ENCODE peak calls at places on chromosomes 11 and 22, in ten cellular contexts. E is EH, K is DMS153, F is HFF-Myc, T is fibroblast of pulmonary artery, Z is pulmonary artery endothelial cell, A is mucosa of gallbladder, L is RKO, V is iris pigment epithelial cell, U is sigmoid colon. O is an unnamed sample.
A peak's percentile ranks its signal among the peaks of the same experiment; 100 is the strongest.

GRCh38 chr22:41273128-41273527 is 12.9 kb downstream of the RANGAP1 start:
- DNase-seq in U (no peak), E (no peak), F (no peak), V (no peak), T (no peak), L (no peak), K (no peak), A (no peak), Z (no peak), O (no peak)

GRCh38 chr11:65169164-65169641 is 830 bp upstream of the SPDYC start:
- DNase-seq in U (no peak), K (no peak), F (no peak), E (peak; percentile 21), A (no peak), V (peak; percentile 52), T (peak; percentile 72), L (no peak), Z (peak; percentile 73), O (no peak)

GRCh38 chr11:74877132-74877531 is 71.8 kb downstream of the XRRA1 start:
- DNase-seq in K (no peak), E (no peak), Z (no peak), T (peak; percentile 23), U (no peak), A (no peak), F (no peak), L (peak; percentile 25), V (peak; percentile 35), O (no peak)

GRCh38 chr11:18081551-18081950 is 24.3 kb downstream of the SAAL1 start:
- DNase-seq in L (no peak), Z (no peak), T (no peak), K (no peak), U (no peak), E (no peak), V (no peak), F (no peak), A (no peak), O (no peak)

GRCh38 chr11:59614277-59615131 is 1.1 kb downstream of the OSBP start:
- DNase-seq in V (peak; percentile 18), U (no peak), T (peak; percentile 7), K (no peak), F (no peak), Z (no peak), L (peak; percentile 40), E (peak; percentile 10), A (no peak), O (no peak)

GRCh38 chr22:50191041-50191740 is 5.5 kb downstream of the TRABD start:
- DNase-seq in L (no peak), F (no peak), E (no peak), V (no peak), K (no peak), Z (no peak), A (peak; percentile 49), T (no peak), U (no peak), O (no peak)

GRCh38 chr11:8621147-8621546 is 27.1 kb upstream of the STK33 start:
- DNase-seq in E (no peak), A (no peak), V (no peak), U (no peak), Z (no peak), F (no peak), T (no peak), K (no peak), L (no peak), O (no peak)

GRCh38 chr11:70568504-70569172 is 170.3 kb downstream of the CTTN start:
- DNase-seq in Z (no peak), T (peak; percentile 39), L (no peak), U (no peak), V (peak; percentile 28), E (peak; percentile 36), A (no peak), K (no peak), F (no peak), O (peak; percentile 66)

GRCh38 chr11:60899021-60899936 is 7.1 kb downstream of the PRPF19 start:
- DNase-seq in T (peak; percentile 81), L (peak; percentile 76), F (peak; percentile 58), K (peak; percentile 26), A (peak; percentile 48), Z (no peak), V (peak; percentile 71), E (peak; percentile 70), U (peak; percentile 64), O (no peak)

GRCh38 chr11:128737704-128738103 is 43.8 kb downstream of the FLI1 start:
- DNase-seq in F (no peak), K (no peak), A (no peak), Z (no peak), T (peak; percentile 39), U (no peak), E (no peak), V (peak; percentile 26), L (no peak), O (no peak)

GRCh38 chr11:30914143-30914762 is 328.1 kb upstream of the MPPED2 start:
- DNase-seq in T (peak; percentile 76), K (peak; percentile 38), L (peak; percentile 27), E (peak; percentile 30), V (peak; percentile 70), A (peak; percentile 27), F (no peak), U (no peak), Z (no peak), O (no peak)

GRCh38 chr22:36731916-36732315 is 28.4 kb upstream of the CACNG2 start:
- DNase-seq in L (no peak), F (no peak), U (peak; percentile 40), E (no peak), T (no peak), K (no peak), A (no peak), Z (no peak), V (no peak), O (peak; percentile 68)

GRCh38 chr11:104338186-104338585 is 174.2 kb upstream of the PDGFD start:
- DNase-seq in L (no peak), U (no peak), Z (no peak), V (peak; percentile 60), T (no peak), E (peak; percentile 4), A (no peak), K (no peak), F (no peak), O (no peak)

GRCh38 chr11:19025799-19026406 is 34.6 kb downstream of the MRGPRX2 start:
- DNase-seq in U (no peak), K (no peak), F (no peak), Z (peak; percentile 63), A (no peak), E (peak; percentile 8), L (peak; percentile 80), V (no peak), T (peak; percentile 13), O (no peak)

GRCh38 chr11:128624269-128625170 is 37.2 kb upstream of the ETS1 start:
- DNase-seq in K (no peak), A (no peak), V (no peak), F (no peak), U (no peak), Z (no peak), T (no peak), E (no peak), L (no peak), O (no peak)

GRCh38 chr11:134037093-134037908 is 31.6 kb upstream of the JAM3 start:
- DNase-seq in K (peak; percentile 49), F (no peak), E (peak; percentile 86), L (peak; percentile 16), T (peak; percentile 66), V (peak; percentile 69), A (peak; percentile 67), Z (no peak), U (peak; percentile 94), O (no peak)

GRCh38 chr22:45008853-45009751 is 703 bp downstream of the PHF21B start:
- DNase-seq in F (no peak), K (no peak), L (no peak), A (no peak), V (peak; percentile 12), T (no peak), E (peak; percentile 7), Z (no peak), U (no peak), O (no peak)

GRCh38 chr11:89293966-89294679 is 116.4 kb downstream of the TYR start:
- DNase-seq in K (no peak), F (no peak), Z (no peak), V (peak; percentile 30), U (peak; percentile 53), T (peak; percentile 27), E (peak; percentile 15), A (no peak), L (no peak), O (peak; percentile 50)

GRCh38 chr11:45037425-45038005 is 86.8 kb upstream of the TP53I11 start:
- DNase-seq in U (no peak), V (no peak), Z (no peak), K (no peak), E (no peak), T (no peak), A (no peak), L (no peak), F (no peak), O (no peak)

GRCh38 chr22:37999640-38000272 is 15.4 kb upstream of the SOX10 start:
- DNase-seq in L (peak; percentile 80), V (peak; percentile 64), K (peak; percentile 49), U (no peak), Z (no peak), T (peak; percentile 64), F (no peak), E (peak; percentile 44), A (no peak), O (no peak)

GRCh38 chr11:89321401-89321800 is 143.7 kb downstream of the TYR start:
- DNase-seq in U (no peak), E (no peak), F (no peak), Z (no peak), L (no peak), K (no peak), V (no peak), T (peak; percentile 48), A (no peak), O (no peak)

GRCh38 chr11:103936059-103936458 is 100.4 kb upstream of the DDI1 start:
- DNase-seq in L (no peak), E (peak; percentile 49), A (no peak), T (no peak), Z (no peak), V (peak; percentile 70), U (no peak), F (no peak), K (no peak), O (no peak)

GRCh38 chr22:44217346-44217745 is 36.6 kb downstream of the PARVG start:
- DNase-seq in L (no peak), E (no peak), V (no peak), U (no peak), A (no peak), F (no peak), Z (no peak), T (no peak), K (no peak), O (no peak)

GRCh38 chr11:96045622-96046456 is 121.9 kb upstream of the MTMR2 start:
- DNase-seq in Z (no peak), K (no peak), F (peak; percentile 61), L (no peak), V (peak; percentile 77), E (peak; percentile 85), T (peak; percentile 75), A (peak; percentile 18), U (peak; percentile 67), O (no peak)

GRCh38 chr22:30636226-30637077 is 871 bp downstream of the SLC35E4 start:
- DNase-seq in U (no peak), T (no peak), V (no peak), L (peak; percentile 60), E (peak; percentile 24), A (peak; percentile 15), F (no peak), Z (no peak), K (no peak), O (no peak)

GRCh38 chr22:46730568-46731245 is 7.3 kb downstream of the CERK start:
- DNase-seq in K (no peak), E (no peak), A (no peak), F (no peak), V (no peak), Z (no peak), L (no peak), U (no peak), T (no peak), O (no peak)

GRCh38 chr11:48210052-48210451 is 6.6 kb upstream of the OR4B1 start:
- DNase-seq in E (peak; percentile 49), Z (no peak), K (no peak), L (no peak), U (no peak), T (peak; percentile 4), A (no peak), F (no peak), V (peak; percentile 5), O (no peak)

GRCh38 chr22:42976534-42976933 is 38.4 kb downstream of the PACSIN2 start:
- DNase-seq in V (no peak), A (no peak), F (no peak), Z (no peak), E (no peak), L (no peak), T (no peak), U (no peak), K (no peak), O (no peak)